ENCODE peak calls at places on chromosomes 6 and 20, in six cellular contexts. J is left ventricle myocardium inferior; E is kidney epithelial cell; U is IMR-90; H is CD8-positive, alpha-beta T cell; A is fibroblast of mammary gland. C is an unnamed sample.

GRCh38 chr6:137165375-137166246 is 7.8 kb downstream of the IL22RA2 start:
- DNase-seq in J (no peak), E (no peak), U (no peak), H (peak; percentile 30), A (peak; percentile 24), C (no peak)

GRCh38 chr6:156564128-156564806 is 212.9 kb upstream of the ARID1B start:
- DNase-seq in J (peak; percentile 78), E (no peak), U (peak; percentile 53), H (peak; percentile 73), A (peak; percentile 56), C (peak; percentile 20)

GRCh38 chr6:27518881-27519795 is 46.2 kb upstream of the ZNF184 start:
- DNase-seq in J (peak; percentile 33), E (peak; percentile 67), U (peak; percentile 90), H (peak; percentile 55), A (peak; percentile 92), C (peak; percentile 87)

GRCh38 chr20:17612287-17612974 is 42.6 kb downstream of the DSTN start:
- DNase-seq in J (no peak), E (no peak), U (peak; percentile 50), H (peak; percentile 53), A (peak; percentile 54), C (no peak)

GRCh38 chr6:105445461-105445860 is 42.6 kb upstream of the PREP start:
- DNase-seq in J (no peak), E (no peak), U (no peak), H (no peak), A (no peak), C (no peak)

GRCh38 chr20:3751664-3752385 is 15.7 kb downstream of the ADISSP start:
- DNase-seq in J (peak; percentile 70), E (no peak), U (no peak), H (peak; percentile 30), A (no peak), C (no peak)

GRCh38 chr20:44485078-44485829 is 9.6 kb downstream of the TTPAL start:
- DNase-seq in J (no peak), E (no peak), U (no peak), H (no peak), A (peak; percentile 71), C (no peak)

GRCh38 chr6:161152904-161153662 is 120.8 kb downstream of the AGPAT4 start:
- DNase-seq in J (no peak), E (no peak), U (no peak), H (no peak), A (peak; percentile 26), C (no peak)

GRCh38 chr6:143027058-143027457 is 33.6 kb upstream of the AIG1 start:
- DNase-seq in J (peak; percentile 28), E (no peak), U (peak; percentile 24), H (peak; percentile 55), A (peak; percentile 45), C (no peak)

GRCh38 chr20:1037039-1037438 is 34.9 kb upstream of the RSPO4 start:
- DNase-seq in J (no peak), E (no peak), U (no peak), H (no peak), A (no peak), C (no peak)

GRCh38 chr20:53706511-53707031 is 112.9 kb upstream of the ZNF217 start:
- DNase-seq in J (no peak), E (no peak), U (peak; percentile 83), H (peak; percentile 37), A (no peak), C (no peak)

GRCh38 chr20:39876974-39877615 is 811.9 kb downstream of the MAFB start:
- DNase-seq in J (no peak), E (no peak), U (no peak), H (no peak), A (no peak), C (no peak)

GRCh38 chr6:106451419-106451818 is 90.9 kb downstream of the CRYBG1 start:
- DNase-seq in J (no peak), E (no peak), U (no peak), H (no peak), A (peak; percentile 7), C (no peak)

GRCh38 chr6:107731422-107732319 is 92.4 kb downstream of the SCML4 start:
- DNase-seq in J (no peak), E (no peak), U (no peak), H (peak; percentile 45), A (no peak), C (no peak)

GRCh38 chr20:40497781-40498691 is 191.0 kb downstream of the MAFB start:
- DNase-seq in J (peak; percentile 33), E (no peak), U (no peak), H (no peak), A (peak; percentile 84), C (no peak)

GRCh38 chr6:132456700-132457143 is 55.4 kb upstream of the MOXD1 start:
- DNase-seq in J (peak; percentile 46), E (no peak), U (no peak), H (no peak), A (no peak), C (no peak)
- TF ChIP-seq CTCF in J (peak; percentile 37), E (no peak), U (no peak), H (no peak), A (no peak), C (peak; percentile 5)

DNA sequence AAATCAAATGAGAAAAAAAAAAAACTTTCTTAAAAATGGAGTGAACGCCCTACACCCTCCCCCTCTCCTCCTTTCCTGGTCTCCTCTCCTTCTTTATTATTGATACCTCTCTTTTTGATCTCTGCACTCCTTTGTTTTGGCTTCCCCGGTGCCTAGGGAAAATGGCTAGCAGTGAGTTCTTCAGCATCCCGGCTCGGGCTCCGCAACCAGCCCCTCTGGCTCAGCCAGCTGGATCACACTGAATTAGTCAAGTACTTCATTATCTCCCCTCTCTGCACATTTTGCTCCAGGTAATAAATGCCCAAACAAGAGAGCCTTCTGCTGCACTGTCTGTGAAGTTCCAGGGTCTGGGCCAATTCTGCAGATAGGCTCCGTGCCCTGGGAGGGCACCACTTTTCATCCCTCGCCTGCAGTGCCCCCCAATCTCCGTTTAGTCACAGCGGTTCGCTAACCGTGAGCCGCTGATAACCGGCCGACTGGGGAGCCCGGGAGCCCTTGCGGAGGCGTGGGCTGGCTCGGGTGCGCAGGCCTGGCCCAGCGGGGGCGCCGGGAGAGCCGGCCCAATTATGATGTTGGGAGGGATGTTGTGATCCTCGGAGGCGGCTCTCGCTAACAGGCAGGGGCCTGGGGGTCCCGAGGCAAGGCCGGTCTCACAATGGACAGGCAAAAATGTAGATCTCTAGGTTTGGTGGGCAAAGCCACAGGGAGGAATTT is 301.8 kb downstream of the TFAP2A start:
- DNase-seq in J (no peak), E (no peak), U (no peak), H (no peak), A (no peak), C (no peak)
- H3K4me3 ChIP-seq in J (no peak overlapping the region), E (no peak overlapping the region), U (no peak overlapping the region), H (no peak overlapping the region), A (no peak overlapping the region), C (no peak overlapping the region)

GRCh38 chr20:49602370-49603208 is 34.7 kb upstream of the PTGIS start:
- DNase-seq in J (no peak), E (no peak), U (peak; percentile 41), H (no peak), A (no peak), C (no peak)

GRCh38 chr20:49597825-49598395 is 30.0 kb upstream of the PTGIS start:
- DNase-seq in J (no peak), E (no peak), U (no peak), H (no peak), A (no peak), C (no peak)

GRCh38 chr20:49603209-49603627 is 35.3 kb upstream of the PTGIS start:
- DNase-seq in J (peak; percentile 46), E (no peak), U (peak; percentile 45), H (no peak), A (peak; percentile 56), C (no peak)

GRCh38 chr20:49601153-49601924 is 33.4 kb upstream of the PTGIS start:
- DNase-seq in J (no peak), E (no peak), U (no peak), H (no peak), A (no peak), C (no peak)

DNA sequence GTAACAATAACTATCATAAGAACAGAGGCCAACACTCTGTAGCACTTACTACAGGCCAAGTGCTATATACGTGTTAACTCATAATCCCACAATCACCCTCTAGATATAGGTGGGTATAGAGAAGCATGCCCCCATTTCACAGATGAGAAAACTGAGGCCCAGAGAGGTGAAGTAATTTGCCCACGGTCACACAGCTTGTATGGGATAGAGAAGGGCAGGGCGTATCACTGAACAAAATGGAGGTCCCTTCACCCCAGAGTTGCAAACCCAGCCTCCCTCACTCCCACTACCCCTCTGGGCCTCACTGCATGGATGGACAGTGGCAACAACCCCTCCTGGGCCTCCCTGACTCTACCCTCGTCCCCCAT is 31.8 kb upstream of the PTGIS start:
- DNase-seq in J (no peak), E (no peak), U (no peak), H (no peak), A (no peak), C (no peak)
- TF ChIP-seq CTCF in J (no peak), E (no peak), U (no peak), H (no peak), A (no peak), C (no peak)

GRCh38 chr6:85452441-85452881 is 2.6 kb downstream of the NT5E start:
- DNase-seq in J (no peak), E (no peak), U (peak; percentile 93), H (no peak), A (peak; percentile 93), C (peak; percentile 90)
- H3K4me3 ChIP-seq in J (no peak overlapping the region), E (peak overlapping the region; percentile 95), U (peak overlapping the region; percentile 97), H (peak overlapping the region; percentile 65), A (peak overlapping the region; percentile 94), C (peak overlapping the region; percentile 63)

DNA sequence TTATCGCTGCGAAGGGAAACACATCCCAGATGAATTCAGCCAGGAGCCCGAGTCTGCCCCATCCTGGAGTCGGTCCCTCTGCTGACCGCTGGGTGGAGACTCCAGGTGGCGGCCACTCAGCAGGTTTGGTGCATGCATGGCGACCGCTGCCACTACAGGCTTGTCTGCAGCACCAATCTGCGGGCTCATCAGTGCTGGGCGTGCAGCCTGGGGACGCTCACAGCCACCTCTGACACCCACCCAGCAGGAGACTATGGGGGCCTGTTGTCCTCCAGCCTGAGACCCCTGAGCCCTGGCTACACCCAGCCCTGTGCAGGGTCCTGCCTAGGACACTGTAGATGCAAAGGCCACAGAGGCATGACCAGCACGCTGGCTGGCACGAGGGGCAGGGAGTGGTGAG is 40.5 kb upstream of the GATA5 start:
- DNase-seq in J (peak; percentile 40), E (no peak), U (no peak), H (no peak), A (no peak), C (no peak)
- TF ChIP-seq CTCF in J (peak; percentile 63), E (peak; percentile 23), U (peak; percentile 2), H (no peak), A (peak; percentile 7), C (peak; percentile 6)

DNA sequence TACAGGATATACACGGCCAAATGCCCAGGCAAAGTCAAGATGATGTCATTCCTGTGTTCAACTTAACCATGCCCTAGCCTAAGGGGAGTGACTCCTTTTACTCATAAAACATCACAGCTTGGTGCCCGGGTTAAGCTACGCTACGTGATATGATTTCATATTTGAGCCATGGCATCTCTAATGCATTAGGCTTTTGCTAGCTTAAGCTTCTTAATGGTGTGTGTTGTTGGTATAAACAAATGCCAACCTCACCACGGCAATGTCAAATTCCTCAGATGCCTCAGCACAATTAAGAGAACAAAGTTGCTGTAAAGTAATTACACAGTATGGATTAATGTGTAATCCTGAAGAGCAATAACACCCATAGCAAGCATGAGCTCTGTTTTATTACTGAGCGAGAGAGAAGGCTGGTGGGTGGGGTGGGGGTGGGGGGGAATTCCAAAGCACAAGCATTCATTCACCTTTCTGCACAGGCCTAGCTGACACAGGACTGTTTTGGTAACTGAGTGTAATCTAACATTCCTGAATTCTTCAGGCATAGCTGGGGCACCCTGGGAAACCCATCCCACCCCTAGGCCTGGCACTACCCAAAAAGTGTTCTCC is 44.7 kb upstream of the CNKSR3 start:
- DNase-seq in J (no peak), E (peak; percentile 87), U (peak; percentile 8), H (no peak), A (no peak), C (no peak)
- H3K4me3 ChIP-seq in J (no peak overlapping the region), E (no peak overlapping the region), U (no peak overlapping the region), H (no peak overlapping the region), A (no peak overlapping the region), C (no peak overlapping the region)

C was measured in HFF-Myc.